ENCODE peak calls at places on chromosomes 4 and X, in eight cellular contexts. V, Q, Z, G, S, F, Y and A are unnamed samples.

GRCh38 chr4:113069212-113069892 is 19.9 kb downstream of the ANK2 start:
- DNase-seq in G (peak; percentile 2), Y (peak; percentile 79), Q (no peak), S (no peak), F (no peak), Z (no peak), V (peak; percentile 26), A (peak; percentile 38)

GRCh38 chrX:46446727-46447378 is 98.4 kb downstream of the ZNF674 start:
- DNase-seq in F (peak; percentile 89), Z (peak; percentile 64), Q (peak; percentile 69), Y (peak; percentile 76), S (peak; percentile 70), G (peak; percentile 88), V (peak; percentile 52), A (peak; percentile 84)

GRCh38 chr4:31204895-31205294 is 484.7 kb downstream of the PCDH7 start:
- DNase-seq in G (no peak), V (no peak), Y (peak; percentile 7), Z (peak; percentile 39), Q (no peak), F (no peak), S (no peak), A (no peak)

GRCh38 chr4:7432531-7433375 is 2.0 kb downstream of the PSAPL1 start:
- DNase-seq in Z (no peak), S (no peak), V (no peak), G (no peak), Y (no peak), Q (no peak), F (no peak), A (no peak)

GRCh38 chr4:76214269-76214628 is 625 bp upstream of the SCARB2 start:
- DNase-seq in G (no peak), F (no peak), Y (no peak), V (no peak), Z (no peak), Q (no peak), S (no peak), A (no peak)

GRCh38 chr4:6607368-6608050 is 32.5 kb downstream of the MAN2B2 start:
- DNase-seq in Y (no peak), Z (no peak), V (no peak), G (no peak), F (no peak), S (no peak), Q (no peak), A (no peak)

GRCh38 chr4:48262926-48263325 is 6.7 kb downstream of the TEC start:
- DNase-seq in Y (peak; percentile 70), G (no peak), F (no peak), S (no peak), Q (peak; percentile 75), V (no peak), Z (no peak), A (no peak)

GRCh38 chr4:101762544-101762943 is 28.0 kb upstream of the BANK1 start:
- DNase-seq in Y (no peak), V (no peak), G (no peak), Q (no peak), S (no peak), Z (no peak), F (no peak), A (peak; percentile 42)

GRCh38 chr4:60249784-60250183 is 950.3 kb upstream of the ADGRL3 start:
- DNase-seq in Z (no peak), S (no peak), F (no peak), Q (no peak), G (no peak), V (no peak), Y (no peak), A (no peak)

GRCh38 chr4:7328913-7329638 is 105.7 kb downstream of the PSAPL1 start:
- DNase-seq in Q (peak; percentile 57), S (no peak), Y (peak; percentile 27), V (peak; percentile 35), F (peak; percentile 38), G (peak; percentile 73), Z (peak; percentile 26), A (peak; percentile 28)

GRCh38 chr4:14580061-14580460 is 422.2 kb upstream of the CPEB2 start:
- DNase-seq in S (no peak), F (no peak), Q (no peak), V (no peak), Z (no peak), Y (no peak), G (no peak), A (no peak)

GRCh38 chr4:102715057-102715456 is 45.7 kb downstream of the MANBA start:
- DNase-seq in Q (no peak), Z (peak; percentile 9), V (no peak), S (no peak), F (no peak), Y (peak; percentile 23), G (no peak), A (no peak)

GRCh38 chrX:105874790-105875189 is 52.5 kb downstream of the NRK start:
- DNase-seq in Y (no peak), Q (no peak), Z (no peak), F (no peak), V (no peak), S (no peak), G (no peak), A (no peak)

GRCh38 chr4:153573881-153574807 is 108.0 kb downstream of the TMEM131L start:
- DNase-seq in Q (peak; percentile 88), V (peak; percentile 61), F (peak; percentile 37), S (no peak), Y (peak; percentile 85), G (peak; percentile 51), Z (peak; percentile 92), A (peak; percentile 82)

GRCh38 chr4:184752496-184753275 is 18.8 kb upstream of the CENPU start:
- DNase-seq in G (no peak), S (no peak), Z (no peak), Q (no peak), F (no peak), Y (no peak), V (no peak), A (no peak)

GRCh38 chrX:32530802-32531403 is 680.4 kb downstream of the DMD start:
- DNase-seq in Z (peak; percentile 50), S (peak; percentile 17), V (peak; percentile 20), F (no peak), G (peak; percentile 38), Q (peak; percentile 52), Y (peak; percentile 53), A (peak; percentile 28)

GRCh38 chr4:29082684-29083083 is 1637.5 kb upstream of the PCDH7 start:
- DNase-seq in Q (no peak), Y (no peak), F (no peak), S (no peak), G (no peak), Z (no peak), V (no peak), A (no peak)

GRCh38 chrX:1734806-1735205 is 119.9 kb downstream of the ASMT start:
- DNase-seq in Q (no peak), G (peak; percentile 23), S (no peak), Y (no peak), F (no peak), V (no peak), Z (no peak), A (no peak)

GRCh38 chr4:77073106-77073858 is 2.5 kb downstream of the CCNI start:
- DNase-seq in F (no peak), G (no peak), Q (peak; percentile 56), Y (peak; percentile 43), V (peak; percentile 41), S (no peak), Z (peak; percentile 64), A (peak; percentile 65)

GRCh38 chrX:15301924-15302323 is 13.5 kb downstream of the ASB11 start:
- DNase-seq in Q (peak; percentile 41), Z (peak; percentile 20), V (peak; percentile 42), S (no peak), F (peak; percentile 63), Y (peak; percentile 40), G (no peak), A (peak; percentile 65)

GRCh38 chrX:107676559-107677378 is 48.5 kb downstream of the PRPS1 start:
- DNase-seq in G (peak; percentile 88), F (peak; percentile 89), S (no peak), Y (peak; percentile 97), Q (peak; percentile 84), Z (peak; percentile 88), V (peak; percentile 93), A (peak; percentile 98)

GRCh38 chrX:107675823-107676555 is 47.7 kb downstream of the PRPS1 start:
- DNase-seq in G (no peak), F (peak; percentile 30), Q (peak; percentile 35), V (peak; percentile 30), S (no peak), Z (peak; percentile 57), Y (peak; percentile 79), A (peak; percentile 87)

GRCh38 chrX:107678957-107679740 is 50.8 kb downstream of the PRPS1 start:
- DNase-seq in Y (peak; percentile 97), F (peak; percentile 83), Q (peak; percentile 71), Z (peak; percentile 69), G (peak; percentile 24), V (peak; percentile 63), S (no peak), A (peak; percentile 91)

GRCh38 chrX:107677909-107678308 is 49.6 kb downstream of the PRPS1 start:
- DNase-seq in Q (no peak), Z (no peak), G (no peak), S (no peak), F (no peak), V (no peak), Y (no peak), A (no peak)

GRCh38 chrX:107677501-107677901 is 49.2 kb downstream of the PRPS1 start:
- DNase-seq in V (peak; percentile 56), S (no peak), Y (peak; percentile 57), F (no peak), G (no peak), Z (no peak), Q (no peak), A (peak; percentile 58)
- H3K4me3 ChIP-seq in V (no peak overlapping the region), S (no peak overlapping the region), Y (no peak overlapping the region), F (peak overlapping the region; percentile 59), G (peak overlapping the region; percentile 61), Z (no peak overlapping the region), Q (no peak overlapping the region), A (no peak overlapping the region)

GRCh38 chrX:67732864-67733263 is 189.0 kb downstream of the AR start:
- DNase-seq in V (no peak), Z (no peak), Q (no peak), Y (no peak), G (no peak), S (no peak), F (no peak), A (no peak)
- H3K4me3 ChIP-seq in V (no peak overlapping the region), Z (no peak overlapping the region), Q (no peak overlapping the region), Y (no peak overlapping the region), G (no peak overlapping the region), S (no peak overlapping the region), F (no peak overlapping the region), A (no peak overlapping the region)

GRCh38 chrX:49162620-49163019 is at the start of gene MAGIX:
- DNase-seq in G (no peak), S (no peak), Z (no peak), V (no peak), Y (no peak), Q (no peak), F (no peak), A (no peak)
- H3K4me3 ChIP-seq in G (peak within 1 kb of the TSS; percentile 48), S (peak within 1 kb of the TSS; percentile 28), Z (peak within 1 kb of the TSS; percentile 53), V (no peak within 1 kb of the TSS), Y (peak within 1 kb of the TSS; percentile 37), Q (peak within 1 kb of the TSS; percentile 46), F (peak within 1 kb of the TSS; percentile 59), A (peak within 1 kb of the TSS; percentile 44)

GRCh38 chrX:129678881-129679195 is 24.1 kb upstream of the APLN start:
- DNase-seq in Z (no peak), Y (no peak), F (no peak), S (no peak), Q (no peak), V (no peak), G (no peak), A (no peak)
- H3K4me3 ChIP-seq in Z (no peak overlapping the region), Y (no peak overlapping the region), F (peak overlapping the region; percentile 58), S (no peak overlapping the region), Q (no peak overlapping the region), V (peak overlapping the region; percentile 9), G (peak overlapping the region; percentile 45), A (no peak overlapping the region)

GRCh38 chr4:142405021-142405991 is 440.8 kb downstream of the INPP4B start:
- DNase-seq in Q (peak; percentile 68), F (peak; percentile 15), G (peak; percentile 73), Z (peak; percentile 83), V (peak; percentile 96), S (peak; percentile 15), Y (peak; percentile 74), A (peak; percentile 75)
- H3K4me3 ChIP-seq in Q (peak overlapping the region; percentile 58), F (peak overlapping the region; percentile 65), G (peak overlapping the region; percentile 45), Z (peak overlapping the region; percentile 73), V (peak overlapping the region; percentile 99), S (peak overlapping the region; percentile 74), Y (peak overlapping the region; percentile 63), A (peak overlapping the region; percentile 51)